ENCODE peak calls at places on chromosomes 4 and X, in four cellular contexts. Y, I, T and L are unnamed samples.

GRCh38 chr4:83629945-83630684 is 94.2 kb downstream of the GPAT3 start:
- DNase-seq in I (no peak), Y (peak; percentile 45), T (no peak), L (no peak)

GRCh38 chr4:41256740-41257256 is at the start of gene UCHL1:
- DNase-seq in Y (peak; percentile 8), I (peak; percentile 82), T (no peak), L (peak; percentile 96)

GRCh38 chr4:74044676-74045075 is 6.2 kb upstream of the CXCL3 start:
- DNase-seq in T (no peak), I (no peak), Y (no peak), L (no peak)

GRCh38 chr4:83115656-83116285 is 1.2 kb upstream of the PLAC8 start:
- DNase-seq in I (no peak), Y (no peak), T (no peak), L (no peak)

GRCh38 chrX:85836868-85837267 is 210.5 kb downstream of the CHM start:
- DNase-seq in T (peak; percentile 3), I (no peak), Y (peak; percentile 9), L (no peak)

GRCh38 chrX:41958861-41959260 is 35.5 kb upstream of the CASK start:
- DNase-seq in Y (no peak), I (no peak), T (no peak), L (no peak)

GRCh38 chr4:181541396-181541795 is 701.8 kb upstream of the TENM3 start:
- DNase-seq in T (no peak), I (no peak), Y (no peak), L (no peak)

GRCh38 chrX:31228909-31229308 is 157.1 kb upstream of the FTHL17 start:
- DNase-seq in Y (no peak), I (no peak), T (no peak), L (no peak)

GRCh38 chrX:17595456-17596035 is 141.7 kb upstream of the SCML1 start:
- DNase-seq in I (no peak), Y (no peak), T (no peak), L (no peak)

GRCh38 chr4:83413676-83414075 is 41.9 kb downstream of the HELQ start:
- DNase-seq in T (no peak), Y (no peak), I (no peak), L (no peak)

GRCh38 chrX:130118396-130118795 is 8.1 kb upstream of the ELF4 start:
- DNase-seq in Y (no peak), I (no peak), T (no peak), L (no peak)

GRCh38 chr4:75344915-75345314 is 169.3 kb downstream of the RCHY1 start:
- DNase-seq in T (no peak), Y (no peak), I (no peak), L (no peak)

GRCh38 chr4:84579410-84579791 is 3.5 kb upstream of the CDS1 start:
- DNase-seq in Y (no peak), T (no peak), I (no peak), L (no peak)

GRCh38 chr4:98519268-98519993 is 139.0 kb downstream of the TSPAN5 start:
- DNase-seq in T (no peak), I (no peak), Y (no peak), L (no peak)

GRCh38 chr4:54400188-54400587 is 171.1 kb downstream of the PDGFRA start:
- DNase-seq in I (no peak), Y (no peak), T (no peak), L (no peak)

GRCh38 chr4:184384056-184384809 is 90.1 kb downstream of the IRF2 start:
- DNase-seq in I (no peak), T (peak; percentile 59), Y (peak; percentile 73), L (no peak)

GRCh38 chr4:82125170-82125862 is 248.5 kb downstream of the HNRNPD start:
- DNase-seq in I (no peak), Y (no peak), T (no peak), L (no peak)

GRCh38 chr4:38179690-38180299 is 219.6 kb downstream of the PTTG2 start:
- DNase-seq in T (no peak), Y (peak; percentile 81), I (peak; percentile 88), L (no peak)

GRCh38 chrX:39577976-39578962 is 519.5 kb downstream of the BCOR start:
- DNase-seq in Y (no peak), T (no peak), I (no peak), L (no peak)